ENCODE peak calls at places on chromosomes 2 and 18, in four cellular contexts. L, A, Z and O are unnamed samples.

GRCh38 chr2:3805120-3805519 is 101.7 kb downstream of the DCDC2C start:
- DNase-seq in L (no peak), A (peak), Z (no peak), O (no peak)

GRCh38 chr2:60097298-60097697 is 456.2 kb downstream of the BCL11A start:
- DNase-seq in L (no peak), A (no peak), Z (no peak), O (no peak)

GRCh38 chr2:135688978-135689377 is 52.7 kb upstream of the UBXN4 start:
- DNase-seq in L (no peak), A (no peak), Z (no peak), O (no peak)

GRCh38 chr18:61394983-61395382 is 61.8 kb downstream of the CDH20 start:
- DNase-seq in L (no peak), A (no peak), Z (no peak), O (no peak)

GRCh38 chr2:136916131-136916530 is 150.8 kb downstream of the THSD7B start:
- DNase-seq in L (no peak), A (no peak), Z (no peak), O (no peak)

GRCh38 chr18:3262234-3263171 is 570 bp downstream of the MYL12B start:
- DNase-seq in L (no peak), A (peak), Z (no peak), O (no peak)

GRCh38 chr2:226758886-226759660 is 40.5 kb downstream of the IRS1 start:
- DNase-seq in L (peak), A (peak), Z (no peak), O (no peak)

GRCh38 chr2:233840520-233840919 is 13.8 kb downstream of the HJURP start:
- DNase-seq in L (no peak), A (no peak), Z (no peak), O (no peak)

GRCh38 chr2:120765031-120765910 is 29.6 kb downstream of the GLI2 start:
- DNase-seq in L (no peak), A (no peak), Z (no peak), O (no peak)

GRCh38 chr2:125710561-125710960 is 945.4 kb upstream of the GYPC start:
- DNase-seq in L (no peak), A (no peak), Z (no peak), O (no peak)

GRCh38 chr2:233422649-233423435 is 68.5 kb downstream of the DGKD start:
- DNase-seq in L (no peak), A (no peak), Z (no peak), O (no peak)

GRCh38 chr2:241808051-241808450 is 942 bp upstream of the NEU4 start:
- DNase-seq in L (peak), A (no peak), Z (no peak), O (no peak)

GRCh38 chr2:75494137-75494769 is 66.5 kb downstream of the EVA1A start:
- DNase-seq in L (no peak), A (peak), Z (no peak), O (no peak)

GRCh38 chr18:59272221-59272888 is 899 bp downstream of the RAX start:
- DNase-seq in L (peak), A (no peak), Z (no peak), O (no peak)

GRCh38 chr2:101426808-101427207 is 39.5 kb upstream of the CREG2 start:
- DNase-seq in L (no peak), A (no peak), Z (no peak), O (no peak)

GRCh38 chr2:12990523-12990922 is 273.8 kb downstream of the TRIB2 start:
- DNase-seq in L (no peak), A (no peak), Z (no peak), O (no peak)

GRCh38 chr2:215660687-215661086 is 224.8 kb upstream of the FN1 start:
- DNase-seq in L (peak), A (peak), Z (no peak), O (no peak)

GRCh38 chr2:19541884-19542283 is 183.5 kb upstream of the OSR1 start:
- DNase-seq in L (no peak), A (no peak), Z (no peak), O (peak)

GRCh38 chr2:217790681-217791392 is 212.0 kb downstream of the TNS1 start:
- DNase-seq in L (peak), A (peak), Z (no peak), O (no peak)

GRCh38 chr18:35386600-35387366 is 9.6 kb upstream of the ZNF396 start:
- DNase-seq in L (peak), A (peak), Z (peak), O (peak)